ENCODE peak calls at places on chromosomes 16 and 17, in six cellular contexts. U, N, A, H, Z and M are unnamed samples.

GRCh38 chr17:63698381-63698885 is 1.5 kb downstream of the LIMD2 start:
- DNase-seq in U (no peak), N (no peak), A (no peak), H (no peak), Z (no peak), M (no peak)

GRCh38 chr17:80798595-80799552 is 192.8 kb upstream of the CHMP6 start:
- DNase-seq in U (no peak), N (no peak), A (no peak), H (no peak), Z (no peak), M (no peak)

GRCh38 chr17:76414334-76415295 is 30.2 kb downstream of the SPHK1 start:
- DNase-seq in U (no peak), N (no peak), A (peak), H (no peak), Z (peak), M (peak)

GRCh38 chr16:700684-701584 is 4.7 kb downstream of the FBXL16 start:
- DNase-seq in U (peak), N (no peak), A (no peak), H (no peak), Z (no peak), M (no peak)

GRCh38 chr16:64398795-64399194 is 723.1 kb downstream of the CDH11 start:
- DNase-seq in U (no peak), N (no peak), A (no peak), H (no peak), Z (no peak), M (peak)

GRCh38 chr17:33504571-33504970 is 211.5 kb upstream of the ASIC2 start:
- DNase-seq in U (no peak), N (no peak), A (no peak), H (no peak), Z (no peak), M (no peak)

GRCh38 chr17:53166736-53167135 is 656.0 kb upstream of the KIF2B start:
- DNase-seq in U (no peak), N (no peak), A (no peak), H (no peak), Z (no peak), M (no peak)

GRCh38 chr16:46620265-46621005 is 744 bp downstream of the SHCBP1 start:
- DNase-seq in U (no peak), N (no peak), A (peak), H (no peak), Z (no peak), M (peak)

GRCh38 chr16:30069575-30070462 is 4.3 kb downstream of the ALDOA start:
- DNase-seq in U (no peak), N (no peak), A (no peak), H (no peak), Z (no peak), M (no peak)

GRCh38 chr17:18257268-18257681 is 1.3 kb downstream of the FLII start:
- DNase-seq in U (no peak), N (no peak), A (no peak), H (no peak), Z (peak), M (no peak)

GRCh38 chr17:77445908-77446535 is 305.3 kb downstream of the SEC14L1 start:
- DNase-seq in U (no peak), N (no peak), A (no peak), H (no peak), Z (no peak), M (no peak)

GRCh38 chr17:49834118-49834743 is 13.6 kb downstream of the TAC4 start:
- DNase-seq in U (no peak), N (no peak), A (peak), H (no peak), Z (no peak), M (no peak)

GRCh38 chr17:5031365-5032082 is 3.7 kb downstream of the SLC52A1 start:
- DNase-seq in U (peak), N (peak), A (peak), H (peak), Z (peak), M (peak)

GRCh38 chr17:75812096-75813001 is 27.7 kb downstream of the UNK start:
- DNase-seq in U (no peak), N (no peak), A (no peak), H (no peak), Z (no peak), M (no peak)

GRCh38 chr17:51769231-51769630 is 389.3 kb downstream of the CA10 start:
- DNase-seq in U (no peak), N (no peak), A (no peak), H (no peak), Z (no peak), M (no peak)

GRCh38 chr17:51767287-51767686 is 391.2 kb downstream of the CA10 start:
- DNase-seq in U (no peak), N (no peak), A (no peak), H (no peak), Z (no peak), M (no peak)

GRCh38 chr17:51765558-51766145 is 392.9 kb downstream of the CA10 start:
- DNase-seq in U (no peak), N (no peak), A (no peak), H (no peak), Z (no peak), M (no peak)

GRCh38 chr17:51768706-51769105 is 389.8 kb downstream of the CA10 start:
- DNase-seq in U (no peak), N (no peak), A (no peak), H (no peak), Z (no peak), M (no peak)

DNA sequence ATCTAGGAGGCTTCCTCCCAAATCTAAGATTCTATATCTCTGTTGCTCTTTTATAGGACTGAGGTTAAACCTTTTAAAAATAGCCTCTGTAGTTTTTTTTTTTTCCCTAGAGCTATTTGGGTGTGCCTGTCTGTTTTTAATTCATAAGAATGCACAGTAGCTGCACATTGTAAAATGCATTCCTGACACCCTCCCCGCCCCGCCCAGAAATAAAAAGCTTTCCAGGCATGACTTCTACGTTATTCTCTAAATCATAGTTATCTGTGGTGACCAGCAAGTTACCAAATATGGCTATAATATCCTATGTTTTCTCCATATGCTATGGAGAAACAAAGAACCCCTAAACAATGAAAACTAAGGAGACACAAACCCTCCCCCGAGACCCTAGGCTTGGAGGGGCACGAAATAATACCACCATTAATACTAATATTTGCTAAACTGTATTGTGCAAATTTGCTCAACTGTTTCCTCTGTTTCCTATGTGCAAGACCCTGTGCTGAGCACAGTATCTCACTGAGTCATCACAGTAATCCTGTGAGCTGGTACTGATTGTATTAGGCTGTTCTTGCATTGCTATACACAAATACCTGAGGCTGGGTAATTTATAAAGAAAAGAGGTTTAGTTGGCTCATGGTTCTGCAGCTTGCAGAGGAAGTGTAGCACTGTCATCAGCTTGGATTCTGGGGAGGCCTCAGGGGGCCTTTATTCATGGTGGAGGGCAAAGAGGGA is 388.3 kb downstream of the CA10 start:
- DNase-seq in U (no peak), N (no peak), A (no peak), H (no peak), Z (no peak), M (no peak)
- TF ChIP-seq CTCF in U (no peak), N (no peak), A (no peak), H (no peak), Z (no peak), M (no peak)

GRCh38 chr16:61014869-61015268 is 1021.4 kb downstream of the CDH8 start:
- DNase-seq in U (no peak), N (no peak), A (no peak), H (no peak), Z (no peak), M (no peak)
- TF ChIP-seq CTCF in U (no peak), N (no peak), A (no peak), H (no peak), Z (no peak), M (no peak)

GRCh38 chr16:68364601-68364998 is 53.8 kb downstream of the PRMT7 start:
- DNase-seq in U (no peak), N (no peak), A (no peak), H (no peak), Z (no peak), M (no peak)
- TF ChIP-seq CTCF in U (no peak), N (no peak), A (peak), H (no peak), Z (no peak), M (peak)

DNA sequence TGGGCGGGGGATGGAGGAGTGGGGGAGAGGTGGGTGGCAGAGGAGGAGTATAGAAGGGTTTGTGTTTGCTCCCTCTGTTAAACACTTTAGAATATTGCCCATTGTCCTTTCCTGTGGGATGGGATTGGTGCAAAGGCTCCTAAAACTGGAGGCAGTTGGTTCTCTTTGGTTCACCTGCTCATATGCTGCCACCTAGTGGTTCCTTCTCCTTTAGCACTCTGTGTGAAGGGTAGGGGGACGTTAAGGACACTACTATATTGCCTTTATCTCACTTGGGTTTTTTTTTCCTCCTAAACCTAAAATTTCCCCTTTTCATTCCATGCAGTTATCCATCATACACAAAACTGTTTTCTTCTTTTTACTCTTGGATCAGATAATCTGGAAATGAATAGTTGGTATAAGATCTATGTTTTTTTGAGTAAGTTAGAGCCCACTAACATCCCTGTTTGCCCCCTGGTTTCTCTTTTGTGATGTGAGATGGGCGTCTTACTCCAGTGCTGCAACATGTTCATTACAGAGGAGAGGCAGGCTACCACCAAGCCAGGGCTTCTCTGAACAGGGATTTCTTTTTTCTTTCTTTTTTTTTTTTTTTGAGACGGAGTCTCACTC is 23.8 kb downstream of the SNX11 start:
- DNase-seq in U (peak), N (peak), A (peak), H (peak), Z (no peak), M (peak)
- TF ChIP-seq CTCF in U (peak), N (peak), A (peak), H (no peak), Z (peak), M (peak)

DNA sequence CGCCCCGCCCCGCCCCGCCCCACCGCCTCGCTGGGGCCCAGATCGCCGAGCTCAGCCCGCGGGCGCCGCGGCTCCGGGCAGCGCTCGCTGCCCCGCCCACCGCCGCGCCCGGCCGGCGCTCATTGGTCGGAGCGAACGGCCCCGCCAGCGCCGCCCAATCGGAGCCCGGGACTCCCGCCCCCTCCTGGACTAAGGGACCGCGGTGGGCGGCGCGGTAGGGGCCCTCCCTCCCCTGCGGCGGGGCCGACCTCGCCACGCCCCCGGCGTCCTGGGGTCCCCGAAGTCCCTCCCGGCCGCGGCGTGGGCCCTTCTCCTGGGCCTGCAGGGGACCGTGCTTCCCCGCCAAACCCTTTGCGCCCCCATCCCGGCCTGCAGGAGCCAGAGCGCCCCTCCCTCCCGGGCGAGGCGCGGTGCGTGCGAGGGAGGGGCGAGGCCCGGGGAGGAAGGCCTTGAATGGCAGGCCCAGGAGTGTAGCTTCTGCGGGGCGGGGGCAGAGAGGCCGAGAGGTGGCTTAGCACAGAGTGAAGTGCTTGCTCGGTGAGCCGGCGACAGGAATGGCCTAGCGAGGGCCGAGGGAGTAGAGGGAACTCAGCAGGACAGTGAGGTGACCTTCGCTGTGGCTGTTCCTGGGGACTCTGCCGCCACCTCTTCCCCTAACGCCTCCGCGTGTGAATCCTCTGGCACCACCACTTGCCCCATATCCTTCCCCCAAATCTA is at the start of gene CAMKK1:
- DNase-seq in U (peak), N (peak), A (peak), H (peak), Z (peak), M (peak)
- TF ChIP-seq CTCF in U (no peak), N (no peak), A (no peak), H (no peak), Z (no peak), M (peak)

GRCh38 chr17:41627316-41628072 is 3.1 kb upstream of the KRT17 start:
- DNase-seq in U (no peak), N (no peak), A (no peak), H (no peak), Z (no peak), M (no peak)

GRCh38 chr17:41625602-41626001 is 1.2 kb upstream of the KRT17 start:
- DNase-seq in U (no peak), N (no peak), A (peak), H (no peak), Z (no peak), M (no peak)

GRCh38 chr17:41620583-41621434 is 3.6 kb downstream of the KRT17 start:
- DNase-seq in U (no peak), N (no peak), A (no peak), H (no peak), Z (no peak), M (no peak)

GRCh38 chr17:41621916-41622315 is 2.5 kb downstream of the KRT17 start:
- DNase-seq in U (no peak), N (no peak), A (no peak), H (no peak), Z (no peak), M (no peak)

DNA sequence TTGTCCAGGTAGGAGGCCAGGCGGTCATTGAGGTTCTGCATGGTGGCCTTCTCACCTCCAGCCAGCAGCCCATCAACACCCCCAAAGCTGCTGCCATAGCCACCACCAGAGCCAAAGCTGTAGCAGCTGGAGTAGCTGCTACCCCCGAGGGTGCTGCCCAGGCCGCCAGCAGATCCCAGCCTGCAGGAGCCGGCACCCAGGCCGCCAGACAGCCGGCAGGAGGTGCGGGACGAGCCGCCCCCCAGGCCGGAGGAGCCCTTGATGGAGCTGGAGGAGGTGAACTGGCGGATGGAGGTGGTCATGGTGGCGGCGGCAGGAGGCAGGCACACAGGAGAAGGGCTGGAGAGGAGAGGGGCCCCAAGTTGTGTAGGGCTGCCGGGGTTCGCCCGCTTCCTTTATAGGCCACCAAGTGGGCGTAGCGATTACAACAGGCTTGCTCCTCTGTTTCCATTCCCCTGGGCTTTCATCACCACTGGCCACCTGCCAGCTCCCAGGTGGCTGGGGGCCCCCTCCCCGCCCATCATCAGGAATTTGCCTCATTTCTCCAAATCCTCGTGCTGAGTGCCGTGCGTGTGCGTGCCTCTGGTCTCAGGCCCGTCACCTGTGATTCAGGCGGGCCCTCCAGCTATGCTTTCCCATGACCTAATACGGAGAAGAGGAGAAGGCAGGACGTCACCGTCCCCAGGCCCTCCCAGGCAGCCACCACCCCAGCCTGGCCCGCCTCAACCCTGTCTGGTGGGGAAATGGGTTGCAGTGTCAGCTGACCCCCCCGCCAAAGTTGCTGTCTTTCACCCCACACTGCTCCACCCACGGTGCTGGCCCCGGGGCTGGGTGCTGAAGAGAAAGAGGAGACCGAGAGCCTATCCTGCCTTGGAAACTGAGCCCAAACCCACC is at the start of gene KRT17:
- DNase-seq in U (no peak), N (no peak), A (no peak), H (no peak), Z (peak), M (no peak)
- TF ChIP-seq CTCF in U (no peak), N (no peak), A (no peak), H (no peak), Z (no peak), M (no peak)